ENCODE peak calls at places on chromosomes 7 and 10, in five cellular contexts. T is fibroblast of lung, L is GM12878, M is neural progenitor cell, U is AG04449. O is an unnamed sample.

GRCh38 chr10:89384474-89385324 is 6.8 kb downstream of the IFIT1B start:
- DNase-seq in T (no peak), L (no peak), M (no peak), U (no peak), O (no peak)

GRCh38 chr7:23213755-23214154 is 31.9 kb downstream of the NUP42 start:
- DNase-seq in T (no peak), L (no peak), M (no peak), U (no peak), O (no peak)

GRCh38 chr7:139242741-139243281 is 11.8 kb downstream of the UBN2 start:
- DNase-seq in T (peak), L (no peak), M (no peak), U (no peak), O (no peak)

GRCh38 chr7:24378871-24379608 is 95.0 kb downstream of the NPY start:
- DNase-seq in T (peak), L (no peak), M (no peak), U (no peak), O (no peak)

GRCh38 chr7:27202018-27202740 is 2.3 kb upstream of the HOXA13 start:
- DNase-seq in T (no peak), L (no peak), M (no peak), U (no peak), O (no peak)

GRCh38 chr7:38222481-38223096 is 44.5 kb downstream of the STARD3NL start:
- DNase-seq in T (peak), L (peak), M (peak), U (no peak), O (no peak)

GRCh38 chr10:88186335-88186734 is 322.9 kb downstream of the PTEN start:
- DNase-seq in T (peak), L (no peak), M (no peak), U (peak), O (no peak)

GRCh38 chr10:119252470-119253151 is 45.2 kb downstream of the GRK5 start:
- DNase-seq in T (no peak), L (no peak), M (no peak), U (no peak), O (no peak)

GRCh38 chr10:95558593-95559320 is 2.4 kb downstream of the SORBS1 start:
- DNase-seq in T (no peak), L (no peak), M (no peak), U (no peak), O (no peak)

GRCh38 chr7:119270045-119270464 is 1002.9 kb upstream of the KCND2 start:
- DNase-seq in T (peak), L (no peak), M (peak), U (peak), O (no peak)

GRCh38 chr7:153567426-153567825 is 484.8 kb upstream of the DPP6 start:
- DNase-seq in T (no peak), L (no peak), M (no peak), U (no peak), O (no peak)

GRCh38 chr7:37281368-37282092 is 167.1 kb downstream of the ELMO1 start:
- DNase-seq in T (no peak), L (no peak), M (no peak), U (no peak), O (no peak)

GRCh38 chr10:88270871-88271713 is 312.0 kb downstream of the RNLS start:
- DNase-seq in T (peak), L (peak), M (no peak), U (no peak), O (no peak)

GRCh38 chr10:116098411-116099019 is 174.5 kb downstream of the GFRA1 start:
- DNase-seq in T (no peak), L (no peak), M (peak), U (no peak), O (no peak)

GRCh38 chr7:79454325-79454960 is 976 bp upstream of the MAGI2 start:
- DNase-seq in T (peak), L (no peak), M (peak), U (no peak), O (no peak)

GRCh38 chr7:79455173-79455790 is 1.8 kb upstream of the MAGI2 start:
- DNase-seq in T (no peak), L (no peak), M (no peak), U (no peak), O (no peak)

GRCh38 chr7:79453266-79453557 is 255 bp downstream of the MAGI2 start:
- DNase-seq in T (no peak), L (no peak), M (no peak), U (no peak), O (no peak)

GRCh38 chr7:79452495-79453265 is 787 bp downstream of the MAGI2 start:
- DNase-seq in T (peak), L (no peak), M (peak), U (no peak), O (no peak)

GRCh38 chr7:79453558-79454324 is at the start of gene MAGI2:
- DNase-seq in T (peak), L (no peak), M (peak), U (no peak), O (peak)
- H3K4me3 ChIP-seq in T (peak), L (no peak), M (peak), U (peak), O (peak)

GRCh38 chr7:57867884-57868701 is 418.1 kb downstream of the ZNF716 start:
- DNase-seq in T (peak), L (no peak), M (no peak), U (no peak), O (no peak)

GRCh38 chr7:57868771-57869483 is 418.9 kb downstream of the ZNF716 start:
- DNase-seq in T (no peak), L (no peak), M (no peak), U (no peak), O (no peak)
- TF ChIP-seq CTCF in T (no peak), L (no peak), M (no peak), U (no peak), O (no peak)

DNA sequence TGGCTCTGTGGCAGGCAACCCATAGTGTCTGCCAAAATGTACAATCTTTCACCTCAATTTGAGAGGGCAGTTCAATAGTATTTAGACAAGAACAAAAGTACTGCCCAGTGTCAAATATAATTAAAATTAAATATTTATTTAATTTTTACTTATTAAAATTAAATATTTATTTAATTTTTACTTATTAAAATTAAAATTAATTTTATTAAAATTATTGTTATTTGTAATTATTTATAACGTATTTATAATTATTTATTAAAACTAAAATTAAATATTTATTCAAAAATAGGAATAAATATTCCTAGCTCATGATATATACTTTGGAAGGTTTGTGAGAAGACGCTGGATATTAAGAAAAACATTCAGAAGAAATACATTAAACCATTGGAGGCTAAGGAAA is 93.7 kb upstream of the CAV2 start:
- DNase-seq in T (no peak), L (no peak), M (no peak), U (no peak), O (no peak)
- H3K4me3 ChIP-seq in T (no peak), L (no peak), M (no peak), U (no peak), O (no peak)

GRCh38 chr7:154746551-154746950 is 256.4 kb downstream of the PAXIP1 start:
- DNase-seq in T (no peak), L (no peak), M (no peak), U (no peak), O (no peak)

GRCh38 chr7:154744861-154745258 is 258.1 kb downstream of the PAXIP1 start:
- DNase-seq in T (no peak), L (no peak), M (no peak), U (no peak), O (no peak)

GRCh38 chr7:154743211-154743610 is 259.7 kb downstream of the PAXIP1 start:
- DNase-seq in T (no peak), L (no peak), M (peak), U (no peak), O (no peak)

GRCh38 chr7:154741131-154741530 is 261.8 kb downstream of the PAXIP1 start:
- DNase-seq in T (no peak), L (no peak), M (no peak), U (no peak), O (no peak)

DNA sequence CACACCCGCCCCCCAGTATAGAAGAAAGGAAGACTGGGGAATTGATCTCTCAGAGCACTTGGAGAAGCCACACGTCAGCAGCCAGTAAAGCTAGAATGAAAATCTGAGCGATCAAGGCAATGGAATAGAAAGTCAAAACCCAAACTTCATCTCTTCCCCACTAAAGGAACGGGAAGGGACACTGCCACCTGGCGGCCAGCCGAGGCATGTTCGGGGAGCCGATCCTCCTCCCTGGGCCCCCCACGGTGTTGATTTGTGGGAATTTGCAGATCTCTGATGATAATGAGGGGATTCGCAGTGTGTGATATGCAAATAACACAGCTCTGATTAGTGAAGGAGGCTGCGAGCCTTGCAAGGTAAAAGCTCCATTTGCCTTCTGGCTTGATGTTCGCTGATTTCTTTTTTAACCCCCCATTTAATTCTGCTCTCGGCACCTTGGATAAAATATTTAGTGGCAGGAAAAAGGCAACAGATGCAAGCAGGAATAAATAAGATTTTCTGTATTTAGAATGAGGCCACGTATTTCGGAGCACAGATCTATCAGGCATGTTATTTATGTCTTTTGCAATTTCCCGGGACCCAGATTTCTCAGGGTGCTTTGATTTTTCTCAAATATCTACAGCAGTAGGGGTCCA is 258.6 kb downstream of the PAXIP1 start:
- DNase-seq in T (no peak), L (no peak), M (peak), U (no peak), O (no peak)
- TF ChIP-seq CTCF in T (peak), L (peak), M (peak), U (peak), O (peak)

DNA sequence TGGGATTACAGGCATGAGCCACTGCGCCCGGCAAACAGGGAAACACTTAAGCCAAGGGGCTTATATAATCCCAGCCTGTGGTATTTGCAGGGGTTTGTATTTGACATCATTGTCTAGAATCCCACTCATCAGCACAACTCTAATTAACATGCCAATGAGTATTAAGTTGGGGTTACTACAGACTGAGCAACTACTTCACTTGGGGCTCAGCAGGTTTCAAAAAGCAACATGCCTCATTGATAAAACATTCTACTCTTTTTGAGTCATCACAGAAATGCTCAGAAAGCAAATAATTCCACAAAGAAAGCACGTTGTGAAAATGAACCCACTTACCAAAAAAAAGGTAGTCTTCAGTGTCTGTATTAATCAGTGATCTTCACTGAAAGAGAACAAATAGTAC is 236.9 kb upstream of the CELF2 start:
- DNase-seq in T (peak), L (no peak), M (no peak), U (no peak), O (no peak)
- H3K4me3 ChIP-seq in T (no peak), L (no peak), M (no peak), U (no peak), O (no peak)

DNA sequence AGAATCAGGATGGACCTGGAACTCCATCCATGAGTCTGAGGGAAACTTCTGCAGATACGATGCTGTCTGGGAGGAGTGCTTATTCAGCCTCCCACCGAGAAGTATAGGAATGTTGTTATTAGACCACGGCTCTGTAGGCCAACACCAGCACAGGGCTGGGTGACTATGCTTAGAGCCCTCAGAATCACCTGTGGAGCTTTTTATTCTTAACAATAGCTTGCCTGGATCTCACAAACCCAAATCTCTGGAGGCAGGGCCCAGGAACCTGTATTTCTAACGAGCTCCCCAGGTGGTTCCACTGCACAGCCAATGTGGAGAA is 55.6 kb upstream of the ARID5B start:
- DNase-seq in T (peak), L (no peak), M (no peak), U (no peak), O (no peak)
- TF ChIP-seq CTCF in T (no peak), L (no peak), M (no peak), U (no peak), O (no peak)

GRCh38 chr10:63262674-63263073 is 129.5 kb downstream of the NRBF2 start:
- DNase-seq in T (no peak), L (no peak), M (no peak), U (no peak), O (no peak)
- H3K4me3 ChIP-seq in T (no peak), L (peak), M (no peak), U (no peak), O (peak)

DNA sequence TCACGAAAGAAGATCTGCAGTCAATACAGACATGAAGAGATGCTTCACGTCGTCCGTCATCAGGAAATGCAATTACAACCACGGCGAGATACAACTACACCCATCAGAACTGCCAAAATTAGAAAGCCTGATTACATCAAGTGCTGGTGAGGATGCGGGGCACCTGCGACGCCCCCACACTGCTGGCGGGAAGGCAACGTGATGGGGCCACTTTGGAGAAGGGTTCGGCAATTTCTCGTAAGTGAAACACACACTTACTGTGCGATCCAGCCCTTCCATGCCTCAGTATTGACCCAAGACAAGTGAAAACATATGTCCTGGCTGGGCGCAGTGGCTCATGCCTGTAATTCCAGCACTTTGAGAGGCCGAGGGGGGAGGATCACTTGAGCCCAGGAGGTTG is 25.8 kb upstream of the PDGFA start:
- DNase-seq in T (no peak), L (no peak), M (no peak), U (no peak), O (no peak)
- TF ChIP-seq CTCF in T (no peak), L (no peak), M (no peak), U (no peak), O (no peak)

DNA sequence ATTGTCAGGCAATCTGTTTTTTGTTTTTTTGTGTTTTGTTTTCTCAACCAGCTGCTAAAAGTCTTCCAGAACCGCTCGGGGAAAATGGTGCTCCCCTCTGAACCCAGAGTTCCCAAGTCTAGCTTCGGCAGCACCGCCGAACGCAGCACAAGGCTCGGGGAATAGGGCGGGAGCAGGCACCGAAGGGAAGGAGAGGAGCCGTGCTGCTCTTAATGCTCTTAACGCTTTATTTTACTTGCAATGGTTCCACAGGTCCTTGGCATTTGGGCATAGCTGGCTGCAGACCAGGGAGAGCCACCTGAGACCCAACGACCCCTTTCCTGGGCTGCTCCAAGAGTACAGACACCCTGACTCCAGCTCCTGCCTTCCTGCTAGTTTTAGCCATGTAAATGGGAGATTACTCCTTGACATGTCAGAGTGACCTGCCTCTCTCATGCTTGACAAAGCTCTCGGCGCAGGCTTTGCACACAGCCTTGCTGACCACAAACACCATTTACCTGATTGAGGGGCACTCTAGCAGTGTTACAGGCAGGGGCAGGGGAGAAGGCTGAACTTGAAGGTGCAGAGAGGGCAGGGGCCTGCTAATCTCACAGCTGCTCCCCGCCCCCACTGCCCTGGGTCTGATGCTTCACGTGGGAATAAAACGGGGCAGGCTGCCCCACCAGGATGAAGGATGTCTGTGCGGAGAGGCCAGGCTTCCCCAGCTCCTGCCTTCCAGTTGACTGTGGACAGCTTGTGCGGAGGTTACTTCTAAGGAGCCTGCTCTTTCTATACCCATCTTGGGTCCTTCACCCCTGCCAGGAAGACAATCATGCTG is 58.6 kb upstream of the EFCAB10 start:
- DNase-seq in T (no peak), L (no peak), M (peak), U (no peak), O (no peak)
- H3K4me3 ChIP-seq in T (no peak), L (no peak), M (peak), U (no peak), O (no peak)